ENCODE peak calls at places on chromosome 1, in four cellular contexts. One of them, this sample, is unnamed.
A peak's percentile ranks its signal among the peaks of the same experiment; 100 is the strongest.

GRCh38 chr1:59332221-59332620 is 35.3 kb downstream of the FGGY start:
- DNase-seq in heart left ventricle: no peak
- DNase-seq in ovary: no peak
- DNase-seq in body of pancreas: no peak
- DNase-seq in this sample: no peak

GRCh38 chr1:241645199-241645598 is 5.0 kb upstream of the CHML start:
- DNase-seq in heart left ventricle: no peak
- DNase-seq in ovary: no peak
- DNase-seq in body of pancreas: no peak
- DNase-seq in this sample: no peak

GRCh38 chr1:241672301-241672700 is 20.2 kb downstream of the WDR64 start:
- DNase-seq in heart left ventricle: no peak
- DNase-seq in ovary: no peak
- DNase-seq in body of pancreas: no peak
- DNase-seq in this sample: no peak

GRCh38 chr1:88180449-88181108 is 503.5 kb upstream of the PKN2 start:
- DNase-seq in heart left ventricle: peak; percentile 62
- DNase-seq in ovary: peak; percentile 71
- DNase-seq in body of pancreas: peak; percentile 78
- DNase-seq in this sample: peak; percentile 51

GRCh38 chr1:164999135-164999534 is 357.4 kb downstream of the LMX1A start:
- DNase-seq in heart left ventricle: no peak
- DNase-seq in ovary: no peak
- DNase-seq in body of pancreas: no peak
- DNase-seq in this sample: no peak

GRCh38 chr1:48003741-48004503 is 6.7 kb upstream of the TRABD2B start:
- DNase-seq in heart left ventricle: no peak
- DNase-seq in ovary: no peak
- DNase-seq in body of pancreas: no peak
- DNase-seq in this sample: no peak

GRCh38 chr1:177185209-177185608 is 14.5 kb downstream of the BRINP2 start:
- DNase-seq in heart left ventricle: no peak
- DNase-seq in ovary: no peak
- DNase-seq in body of pancreas: no peak
- DNase-seq in this sample: no peak

GRCh38 chr1:59013276-59013927 is 229.6 kb upstream of the JUN start:
- DNase-seq in heart left ventricle: peak; percentile 33
- DNase-seq in ovary: peak; percentile 70
- DNase-seq in body of pancreas: peak; percentile 69
- DNase-seq in this sample: peak; percentile 69

GRCh38 chr1:208053661-208054060 is 142.7 kb upstream of the CD34 start:
- DNase-seq in heart left ventricle: no peak
- DNase-seq in ovary: no peak
- DNase-seq in body of pancreas: no peak
- DNase-seq in this sample: no peak

GRCh38 chr1:77614037-77614436 is 68.4 kb downstream of the ZZZ3 start:
- DNase-seq in heart left ventricle: no peak
- DNase-seq in ovary: no peak
- DNase-seq in body of pancreas: no peak
- DNase-seq in this sample: no peak

GRCh38 chr1:67647036-67647798 is 37.8 kb upstream of the GADD45A start:
- DNase-seq in heart left ventricle: peak; percentile 41
- DNase-seq in ovary: no peak
- DNase-seq in body of pancreas: peak; percentile 56
- DNase-seq in this sample: no peak

GRCh38 chr1:227764019-227764391 is 28.8 kb downstream of the SNAP47 start:
- DNase-seq in heart left ventricle: no peak
- DNase-seq in ovary: no peak
- DNase-seq in body of pancreas: no peak
- DNase-seq in this sample: no peak

GRCh38 chr1:11985851-11986250 is 5.6 kb downstream of the MFN2 start:
- DNase-seq in heart left ventricle: no peak
- DNase-seq in ovary: no peak
- DNase-seq in body of pancreas: no peak
- DNase-seq in this sample: no peak

GRCh38 chr1:229436178-229436577 is 2.3 kb upstream of the ACTA1 start:
- DNase-seq in heart left ventricle: no peak
- DNase-seq in ovary: no peak
- DNase-seq in body of pancreas: no peak
- DNase-seq in this sample: no peak

GRCh38 chr1:96234299-96234698 is 487.3 kb upstream of the PTBP2 start:
- DNase-seq in heart left ventricle: peak; percentile 17
- DNase-seq in ovary: no peak
- DNase-seq in body of pancreas: peak; percentile 60
- DNase-seq in this sample: peak; percentile 38

GRCh38 chr1:44822131-44822701 is 13.9 kb downstream of the BTBD19 start:
- DNase-seq in heart left ventricle: no peak
- DNase-seq in ovary: peak; percentile 39
- DNase-seq in body of pancreas: no peak
- DNase-seq in this sample: no peak
- TF ChIP-seq POLR2A in heart left ventricle: no peak
- TF ChIP-seq POLR2A in ovary: no peak
- TF ChIP-seq POLR2A in body of pancreas: no peak
- TF ChIP-seq POLR2A in this sample: no peak

DNA sequence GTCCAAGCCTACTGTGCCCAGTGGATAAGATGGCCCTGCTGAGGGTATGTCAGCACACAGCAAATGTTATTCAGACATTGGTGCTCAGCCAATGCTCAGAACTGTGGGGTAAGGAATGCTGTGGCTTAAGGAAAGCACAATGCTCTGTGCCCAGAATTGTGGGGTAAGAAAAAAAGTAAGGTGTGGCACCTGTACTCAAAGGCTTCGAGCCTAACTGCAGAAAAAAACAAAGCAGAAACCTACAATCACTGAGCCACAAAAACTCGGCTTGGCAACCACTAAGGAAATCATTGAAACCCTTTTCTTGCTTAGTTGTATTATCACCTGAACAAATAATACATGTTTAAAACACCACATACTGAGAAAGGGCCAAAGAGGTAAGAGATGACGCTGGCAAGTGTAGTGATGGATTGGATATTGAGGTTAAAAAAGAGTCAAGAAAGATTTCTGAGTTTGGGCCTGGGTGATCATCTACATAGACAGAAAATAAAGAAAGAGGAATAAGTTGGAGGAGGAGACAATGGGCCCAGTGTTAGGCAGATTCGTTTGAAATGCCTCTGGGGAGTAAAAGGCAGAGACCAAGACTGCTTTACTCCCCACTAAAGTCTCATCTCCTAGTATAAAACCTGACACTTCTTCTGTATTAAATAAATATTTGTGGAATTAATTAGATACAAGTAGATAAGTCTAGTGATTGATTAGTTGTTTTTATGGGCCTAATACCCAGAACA is 25.9 kb upstream of the ATP1A1 start:
- DNase-seq in heart left ventricle: no peak
- DNase-seq in ovary: no peak
- DNase-seq in body of pancreas: no peak
- DNase-seq in this sample: no peak
- H3K27ac ChIP-seq in heart left ventricle: no peak overlapping the region
- H3K27ac ChIP-seq in ovary: no peak overlapping the region
- H3K27ac ChIP-seq in body of pancreas: no peak overlapping the region
- H3K27ac ChIP-seq in this sample: no peak overlapping the region

DNA sequence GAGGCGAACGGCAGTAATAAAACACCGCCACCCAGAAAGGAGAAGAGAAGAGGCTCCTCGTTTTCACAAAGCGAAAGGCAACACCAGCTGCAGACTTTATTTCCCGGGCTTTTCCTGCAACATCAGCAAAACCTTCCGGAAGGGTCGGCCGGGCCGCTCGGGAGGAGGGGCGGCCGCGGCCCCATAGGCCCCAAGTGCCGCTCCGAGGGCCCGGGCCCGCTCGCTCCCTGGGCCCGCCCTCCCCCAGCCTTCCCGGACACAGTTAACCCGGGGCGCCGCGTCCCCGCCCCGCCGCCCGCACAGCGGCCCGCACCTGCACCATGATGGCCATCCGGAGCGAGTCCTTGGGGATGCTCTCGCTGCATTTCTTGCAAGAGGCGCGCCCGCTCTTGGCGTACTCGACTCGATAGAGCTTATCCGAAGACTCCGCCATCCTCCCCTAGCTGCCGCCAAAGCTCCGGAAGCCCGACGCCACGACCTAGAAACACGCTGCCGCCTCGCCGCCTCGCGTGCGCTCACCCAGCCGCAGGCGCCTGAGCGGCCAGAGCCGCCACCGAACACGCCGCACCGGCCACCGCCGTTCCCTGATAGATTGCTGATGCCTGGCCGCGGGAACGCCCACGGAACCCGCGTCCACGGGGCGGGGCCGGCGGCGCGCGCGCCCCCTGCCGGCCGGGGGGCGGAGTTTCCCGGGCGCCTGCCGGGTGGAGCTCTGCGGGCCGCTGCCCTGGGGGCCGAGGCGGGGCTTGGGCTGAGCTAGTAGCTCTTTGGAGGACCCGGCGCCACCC is at the start of gene PARP1:
- DNase-seq in heart left ventricle: peak; percentile 88
- DNase-seq in ovary: peak; percentile 92
- DNase-seq in body of pancreas: peak; percentile 97
- DNase-seq in this sample: peak; percentile 92
- TF ChIP-seq POLR2A in heart left ventricle: peak; percentile 34
- TF ChIP-seq POLR2A in ovary: peak; percentile 48
- TF ChIP-seq POLR2A in body of pancreas: peak; percentile 82
- TF ChIP-seq POLR2A in this sample: peak; percentile 51

DNA sequence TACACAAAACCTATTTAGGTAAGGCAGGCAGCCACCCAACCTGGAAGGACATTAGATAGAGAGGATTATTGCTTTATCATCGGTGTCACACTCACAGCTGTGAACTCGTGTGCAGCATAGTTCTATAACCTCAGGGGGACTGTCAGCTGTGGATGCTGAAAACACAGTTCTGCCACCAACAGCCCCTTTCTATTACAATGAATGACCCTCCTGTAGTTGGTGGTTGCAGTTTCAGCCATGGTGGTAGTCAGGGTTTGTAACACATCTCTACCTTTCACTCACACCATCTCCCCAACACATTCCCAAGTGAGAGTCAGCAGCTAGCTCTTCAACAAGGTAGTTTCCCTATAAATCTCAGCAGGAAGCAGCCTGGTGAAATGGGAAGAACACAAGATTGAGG is 136.8 kb downstream of the ZC3H11B start:
- DNase-seq in heart left ventricle: no peak
- DNase-seq in ovary: no peak
- DNase-seq in body of pancreas: no peak
- DNase-seq in this sample: no peak
- H3K27ac ChIP-seq in heart left ventricle: no peak overlapping the region
- H3K27ac ChIP-seq in ovary: no peak overlapping the region
- H3K27ac ChIP-seq in body of pancreas: no peak overlapping the region
- H3K27ac ChIP-seq in this sample: no peak overlapping the region

GRCh38 chr1:30508175-30508448 is 215.3 kb downstream of the MATN1 start:
- DNase-seq in heart left ventricle: no peak
- DNase-seq in ovary: no peak
- DNase-seq in body of pancreas: no peak
- DNase-seq in this sample: no peak
- TF ChIP-seq POLR2A in heart left ventricle: no peak
- TF ChIP-seq POLR2A in ovary: no peak
- TF ChIP-seq POLR2A in body of pancreas: no peak
- TF ChIP-seq POLR2A in this sample: no peak

DNA sequence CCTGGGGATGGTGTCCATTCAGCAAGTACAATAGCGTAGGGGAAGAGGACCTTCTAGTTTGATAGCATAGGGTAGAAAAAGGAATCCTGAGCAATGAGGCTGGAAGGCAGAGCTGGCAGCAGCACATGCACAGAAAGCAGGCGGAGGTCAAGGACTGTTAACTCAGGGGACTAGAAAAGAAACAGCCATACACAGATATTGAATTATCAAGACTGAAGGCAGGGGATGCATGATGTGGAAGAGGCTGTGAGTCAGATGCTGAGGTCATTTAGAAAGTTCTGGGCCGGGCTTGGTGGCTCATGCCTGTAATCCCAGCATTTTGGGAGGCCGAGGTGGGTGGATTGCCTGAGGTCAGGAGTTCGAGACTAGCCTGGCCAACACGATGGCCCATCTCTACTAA is 65.6 kb downstream of the OPTC start:
- DNase-seq in heart left ventricle: no peak
- DNase-seq in ovary: peak; percentile 51
- DNase-seq in body of pancreas: no peak
- DNase-seq in this sample: no peak
- H3K27ac ChIP-seq in heart left ventricle: peak overlapping the region; percentile 91
- H3K27ac ChIP-seq in ovary: no peak overlapping the region
- H3K27ac ChIP-seq in body of pancreas: no peak overlapping the region
- H3K27ac ChIP-seq in this sample: peak overlapping the region; percentile 94

GRCh38 chr1:8170059-8170835 is 144.1 kb upstream of the ERRFI1 start:
- DNase-seq in heart left ventricle: no peak
- DNase-seq in ovary: peak; percentile 49
- DNase-seq in body of pancreas: peak; percentile 49
- DNase-seq in this sample: no peak

GRCh38 chr1:8176279-8176678 is 141.6 kb upstream of the SLC45A1 start:
- DNase-seq in heart left ventricle: no peak
- DNase-seq in ovary: no peak
- DNase-seq in body of pancreas: no peak
- DNase-seq in this sample: no peak

GRCh38 chr1:8179132-8179793 is 138.7 kb upstream of the SLC45A1 start:
- DNase-seq in heart left ventricle: no peak
- DNase-seq in ovary: no peak
- DNase-seq in body of pancreas: no peak
- DNase-seq in this sample: no peak

GRCh38 chr1:8171751-8172464 is 145.8 kb upstream of the ERRFI1 start:
- DNase-seq in heart left ventricle: no peak
- DNase-seq in ovary: no peak
- DNase-seq in body of pancreas: no peak
- DNase-seq in this sample: no peak

DNA sequence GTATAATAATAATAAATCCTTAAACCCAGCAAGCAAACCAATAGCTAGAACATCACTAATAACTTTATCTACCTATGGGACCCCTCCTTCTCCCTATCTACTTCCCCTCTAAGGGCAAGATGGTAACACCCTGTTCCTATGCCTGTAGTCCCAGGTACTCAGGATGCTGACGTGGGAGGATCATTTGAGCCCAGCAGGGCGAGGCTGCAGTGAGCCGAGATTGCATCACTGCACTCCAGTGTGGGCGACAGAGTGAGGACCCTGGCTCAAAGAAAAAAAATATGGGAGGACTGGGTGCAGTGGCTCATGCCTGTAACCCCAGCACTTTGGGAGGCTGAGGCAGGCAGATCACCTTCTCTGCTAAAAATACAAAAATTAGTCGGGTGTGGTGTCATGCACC is 143.1 kb upstream of the SLC45A1 start:
- DNase-seq in heart left ventricle: no peak
- DNase-seq in ovary: no peak
- DNase-seq in body of pancreas: peak; percentile 51
- DNase-seq in this sample: no peak
- TF ChIP-seq POLR2A in heart left ventricle: no peak
- TF ChIP-seq POLR2A in ovary: no peak
- TF ChIP-seq POLR2A in body of pancreas: no peak
- TF ChIP-seq POLR2A in this sample: no peak

GRCh38 chr1:26701995-26702679 is 6.3 kb downstream of the ARID1A start:
- DNase-seq in heart left ventricle: no peak
- DNase-seq in ovary: no peak
- DNase-seq in body of pancreas: peak; percentile 21
- DNase-seq in this sample: no peak
- H3K27ac ChIP-seq in heart left ventricle: peak overlapping the region; percentile 11
- H3K27ac ChIP-seq in ovary: no peak overlapping the region
- H3K27ac ChIP-seq in body of pancreas: peak overlapping the region; percentile 69
- H3K27ac ChIP-seq in this sample: peak overlapping the region; percentile 99